ENCODE peak calls at places on chromosomes 12 and 14, in four cellular contexts. P, C, Q and Z are unnamed samples.

GRCh38 chr14:50804181-50804721 is 26.7 kb downstream of the NIN start:
- DNase-seq in P (no peak), C (no peak), Q (no peak), Z (no peak)

GRCh38 chr14:100558226-100558625 is 29.0 kb downstream of the BEGAIN start:
- DNase-seq in P (no peak), C (no peak), Q (no peak), Z (no peak)

GRCh38 chr12:118053071-118053985 is 7.7 kb downstream of the WSB2 start:
- DNase-seq in P (no peak), C (no peak), Q (no peak), Z (no peak)

GRCh38 chr12:24905431-24905830 is 43.5 kb downstream of the BCAT1 start:
- DNase-seq in P (no peak), C (no peak), Q (no peak), Z (no peak)

GRCh38 chr12:29781176-29781575 is 2.6 kb downstream of the TMTC1 start:
- DNase-seq in P (no peak), C (no peak), Q (no peak), Z (no peak)

GRCh38 chr12:131487379-131488129 is 223.3 kb upstream of the SFSWAP start:
- DNase-seq in P (no peak), C (no peak), Q (no peak), Z (no peak)

GRCh38 chr12:123971770-123972447 is 722 bp downstream of the CCDC92 start:
- DNase-seq in P (no peak), C (no peak), Q (peak), Z (peak)

GRCh38 chr14:76501156-76501555 is 125.2 kb downstream of the ESRRB start:
- DNase-seq in P (no peak), C (no peak), Q (no peak), Z (no peak)

GRCh38 chr14:23018107-23018506 is 8.2 kb upstream of the C14orf93 start:
- DNase-seq in P (no peak), C (no peak), Q (no peak), Z (no peak)

GRCh38 chr12:131428086-131428685 is 282.7 kb upstream of the SFSWAP start:
- DNase-seq in P (no peak), C (no peak), Q (no peak), Z (no peak)

GRCh38 chr14:101111620-101112290 is 208.2 kb upstream of the RTL1 start:
- DNase-seq in P (no peak), C (no peak), Q (peak), Z (no peak)

GRCh38 chr14:68394113-68394718 is 398.7 kb downstream of the ZFP36L1 start:
- DNase-seq in P (no peak), C (no peak), Q (no peak), Z (no peak)

GRCh38 chr14:89563503-89563902 is 146.5 kb upstream of the FOXN3 start:
- DNase-seq in P (no peak), C (no peak), Q (no peak), Z (no peak)

GRCh38 chr14:35405304-35405996 is 901 bp upstream of the NFKBIA start:
- DNase-seq in P (no peak), C (no peak), Q (no peak), Z (no peak)

GRCh38 chr14:103385994-103386491 is 828 bp downstream of the MARK3 start:
- DNase-seq in P (no peak), C (no peak), Q (peak), Z (peak)

GRCh38 chr14:81275995-81276698 is 55.4 kb upstream of the GTF2A1 start:
- DNase-seq in P (no peak), C (no peak), Q (no peak), Z (no peak)

GRCh38 chr14:96582995-96583394 is 80.8 kb downstream of the PAPOLA start:
- DNase-seq in P (no peak), C (no peak), Q (peak), Z (no peak)

GRCh38 chr12:104137902-104138746 is at the start of gene NFYB:
- DNase-seq in P (peak), C (peak), Q (peak), Z (peak)

GRCh38 chr12:30806989-30807694 is 52.4 kb upstream of the CAPRIN2 start:
- DNase-seq in P (peak), C (peak), Q (peak), Z (peak)

GRCh38 chr12:123519151-123520001 is 14.1 kb downstream of the RILPL1 start:
- DNase-seq in P (no peak), C (no peak), Q (no peak), Z (no peak)

GRCh38 chr14:20492486-20492885 is 12.9 kb upstream of the RNASE10 start:
- DNase-seq in P (no peak), C (no peak), Q (no peak), Z (no peak)

GRCh38 chr12:80260269-80260668 is 160.9 kb downstream of the OTOGL start:
- DNase-seq in P (no peak), C (no peak), Q (no peak), Z (no peak)

GRCh38 chr12:56007892-56008471 is 10.9 kb downstream of the SUOX start:
- DNase-seq in P (no peak), C (no peak), Q (no peak), Z (no peak)

GRCh38 chr14:32985881-32986280 is 47.2 kb downstream of the NPAS3 start:
- DNase-seq in P (no peak), C (no peak), Q (no peak), Z (no peak)

GRCh38 chr12:42468341-42468821 is 121.2 kb downstream of the PRICKLE1 start:
- DNase-seq in P (no peak), C (peak), Q (no peak), Z (no peak)

GRCh38 chr12:47188576-47189441 is 109.0 kb upstream of the AMIGO2 start:
- DNase-seq in P (no peak), C (no peak), Q (no peak), Z (no peak)

GRCh38 chr12:3275171-3276041 is 198.2 kb downstream of the TSPAN9 start:
- DNase-seq in P (peak), C (no peak), Q (peak), Z (peak)

GRCh38 chr14:50892255-50892654 is 20.4 kb downstream of the ABHD12B start:
- DNase-seq in P (no peak), C (no peak), Q (no peak), Z (peak)

GRCh38 chr12:13241833-13242232 is 45.3 kb downstream of the EMP1 start:
- DNase-seq in P (no peak), C (no peak), Q (no peak), Z (no peak)

DNA sequence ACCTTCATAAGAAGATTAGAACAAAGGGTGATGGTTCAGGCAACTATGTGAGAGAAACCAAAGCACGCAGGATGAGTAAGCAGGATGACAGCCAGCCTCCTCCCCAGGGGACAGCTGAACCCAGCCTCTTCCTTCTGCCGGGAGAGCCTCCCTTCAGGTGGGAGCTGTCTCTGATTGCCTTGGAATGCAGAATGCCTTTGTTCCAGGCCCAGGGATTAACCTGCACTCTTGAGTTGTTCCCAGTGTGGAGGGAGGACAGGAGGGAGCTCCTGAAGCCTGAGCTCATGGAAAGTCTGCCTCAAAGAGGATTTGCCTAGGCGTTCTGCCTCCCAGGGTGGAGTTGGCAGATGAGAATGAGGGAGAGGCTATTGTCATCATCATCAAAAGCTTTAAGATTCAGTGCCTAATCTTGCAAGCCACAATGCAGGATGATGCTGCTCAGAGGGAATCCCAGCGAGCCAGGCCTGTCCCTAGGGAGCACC is 3.6 kb upstream of the KRT6A start:
- DNase-seq in P (no peak), C (no peak), Q (no peak), Z (peak)
- TF ChIP-seq USF1 in P (no peak), C (no peak), Q (no peak), Z (no peak)

GRCh38 chr14:91255026-91255695 is 10.7 kb upstream of the GPR68 start:
- DNase-seq in P (no peak), C (no peak), Q (no peak), Z (no peak)

GRCh38 chr14:91253795-91254323 is 9.4 kb upstream of the GPR68 start:
- DNase-seq in P (no peak), C (no peak), Q (no peak), Z (no peak)

GRCh38 chr14:91252901-91253794 is 8.6 kb upstream of the GPR68 start:
- DNase-seq in P (peak), C (no peak), Q (peak), Z (peak)

GRCh38 chr14:91255820-91256219 is 11.3 kb upstream of the GPR68 start:
- DNase-seq in P (no peak), C (no peak), Q (no peak), Z (no peak)

GRCh38 chr14:91254456-91254855 is 10.0 kb upstream of the GPR68 start:
- DNase-seq in P (no peak), C (no peak), Q (no peak), Z (no peak)
- TF ChIP-seq USF1 in P (no peak), C (no peak), Q (no peak), Z (no peak)

GRCh38 chr14:61460063-61460462 is 138.7 kb downstream of the PRKCH start:
- DNase-seq in P (no peak), C (no peak), Q (no peak), Z (no peak)

GRCh38 chr14:61462566-61463195 is 141.3 kb downstream of the PRKCH start:
- DNase-seq in P (no peak), C (no peak), Q (peak), Z (no peak)

GRCh38 chr14:61461808-61462275 is 140.5 kb downstream of the PRKCH start:
- DNase-seq in P (peak), C (no peak), Q (peak), Z (no peak)

GRCh38 chr14:61459229-61459628 is 137.8 kb downstream of the PRKCH start:
- DNase-seq in P (no peak), C (no peak), Q (no peak), Z (no peak)

DNA sequence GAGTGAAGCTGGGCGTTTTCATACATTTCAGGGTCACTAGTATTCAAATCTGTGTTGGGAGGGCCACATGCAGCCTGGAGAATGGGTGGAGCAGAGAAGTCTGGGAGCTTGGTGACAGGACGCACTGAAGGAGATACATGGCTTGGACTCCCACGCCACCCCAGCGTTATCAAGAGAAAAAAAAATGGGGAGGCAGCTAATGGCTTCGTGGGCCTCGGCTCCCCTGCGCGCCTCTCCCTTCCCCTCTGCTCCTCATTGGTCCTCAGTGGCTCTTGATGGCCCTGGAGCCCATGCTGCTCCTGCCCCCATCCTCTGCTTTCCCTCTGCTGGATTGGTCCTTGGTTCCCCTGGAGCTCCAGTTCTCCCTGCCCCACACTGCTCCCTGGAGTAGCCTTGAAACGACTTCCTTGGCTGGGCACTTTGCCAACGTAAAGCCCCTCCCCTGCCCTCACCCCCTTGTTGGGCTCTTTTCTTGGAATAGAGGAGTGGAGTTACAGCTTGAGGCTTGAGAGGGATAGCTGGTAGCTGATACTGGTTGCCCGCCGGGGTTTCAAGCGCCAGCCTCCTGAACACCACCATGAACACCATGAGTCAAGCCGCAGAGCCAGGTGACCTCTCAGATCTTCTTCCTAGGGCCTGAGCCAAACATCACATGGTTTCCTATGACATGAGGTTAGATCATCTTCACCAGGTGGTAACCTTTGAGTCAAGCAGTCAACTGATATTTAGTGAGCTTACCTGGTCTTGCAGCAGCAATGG is 139.7 kb downstream of the PRKCH start:
- DNase-seq in P (peak), C (no peak), Q (no peak), Z (no peak)
- TF ChIP-seq USF1 in P (no peak), C (no peak), Q (no peak), Z (no peak)

GRCh38 chr14:45664668-45665356 is 411.8 kb upstream of the MIS18BP1 start:
- DNase-seq in P (no peak), C (no peak), Q (no peak), Z (peak)
- TF ChIP-seq USF1 in P (no peak), C (no peak), Q (no peak), Z (no peak)

DNA sequence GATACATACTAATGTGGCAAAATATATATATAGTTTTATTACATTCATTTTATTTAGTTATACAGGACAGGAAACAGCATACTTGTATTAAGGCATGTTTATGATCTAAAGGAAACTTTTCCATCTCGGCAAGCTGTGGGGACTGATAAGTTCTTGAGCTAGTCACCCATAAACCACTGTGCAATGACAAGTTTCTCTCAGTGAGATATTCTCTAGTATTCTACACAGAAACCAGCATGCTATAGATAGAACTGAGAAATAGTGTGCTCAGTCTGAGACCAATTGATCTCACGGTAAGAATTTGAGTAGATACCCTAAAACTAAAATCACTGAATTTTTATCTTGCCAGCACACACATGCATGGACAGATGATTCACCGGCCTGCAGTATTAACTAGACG is 717.6 kb upstream of the NOVA1 start:
- DNase-seq in P (no peak), C (no peak), Q (no peak), Z (no peak)
- TF ChIP-seq USF1 in P (no peak), C (no peak), Q (no peak), Z (no peak)

GRCh38 chr12:48999371-49000131 is at the start of gene DDN:
- DNase-seq in P (peak), C (no peak), Q (peak), Z (no peak)
- TF ChIP-seq USF1 in P (peak), C (no peak), Q (no peak), Z (no peak)

DNA sequence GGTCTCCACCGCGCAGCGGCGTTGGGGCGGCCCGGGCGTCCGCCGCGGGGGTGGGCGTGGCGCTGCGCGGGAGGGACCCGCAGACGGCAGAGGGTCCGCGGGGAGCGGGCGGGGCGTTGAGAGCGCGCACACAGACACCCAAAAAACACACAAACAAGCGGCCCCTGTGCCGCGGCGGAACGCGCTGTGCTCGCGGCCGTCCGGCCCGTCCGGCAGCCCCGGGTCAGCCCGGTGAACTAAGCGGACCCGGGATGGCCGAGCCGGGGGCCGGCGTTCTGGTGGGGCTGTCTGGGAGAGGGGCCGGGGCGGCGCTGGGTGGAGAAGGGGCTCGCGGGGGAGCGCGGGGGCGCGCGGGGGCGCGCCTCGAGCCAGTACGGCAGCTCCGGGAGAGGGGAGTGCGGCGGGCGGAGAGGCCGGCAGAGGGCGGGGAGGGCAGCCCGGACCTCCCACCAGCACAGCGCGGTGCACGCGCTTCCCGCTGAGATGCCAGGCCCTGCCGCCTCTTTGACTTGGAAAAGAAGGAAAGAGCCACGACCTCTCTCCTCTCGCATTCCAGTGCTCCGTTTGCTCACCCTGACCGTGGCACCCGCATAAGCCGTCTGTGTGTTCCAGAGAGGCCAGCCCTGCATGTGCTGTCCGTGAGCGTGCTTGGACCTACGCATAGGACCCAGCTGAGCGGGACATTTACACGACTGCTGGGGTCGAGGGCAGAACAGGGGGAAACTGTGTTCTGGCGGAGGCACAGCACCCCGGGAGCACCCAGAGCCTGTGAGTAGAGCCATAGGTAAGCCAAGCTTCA is 10.3 kb downstream of the SLC6A12 start:
- DNase-seq in P (peak), C (no peak), Q (peak), Z (peak)
- TF ChIP-seq USF1 in P (no peak), C (no peak), Q (no peak), Z (no peak)

GRCh38 chr12:108850854-108851573 is 6.4 kb downstream of the SSH1 start:
- DNase-seq in P (peak), C (peak), Q (peak), Z (no peak)
- TF ChIP-seq USF1 in P (no peak), C (no peak), Q (no peak), Z (no peak)